ENCODE peak calls at places on chromosome 21, in five cellular contexts. J is heart left ventricle, R is fibroblast of lung, F is neural crest cell, V is endodermal cell. Y is an unnamed sample.

GRCh38 chr21:33367309-33367973 is 35.8 kb upstream of the IFNGR2 start:
- DNase-seq in J (no peak), R (no peak), F (no peak), V (peak), Y (no peak)

GRCh38 chr21:26736449-26736848 is 108.8 kb downstream of the ADAMTS1 start:
- DNase-seq in J (no peak), F (no peak), V (no peak), R (no peak), Y (no peak)

GRCh38 chr21:41671212-41671762 is 95.6 kb downstream of the RIPK4 start:
- DNase-seq in F (no peak), J (no peak), V (no peak), R (no peak), Y (no peak)

GRCh38 chr21:27017251-27017650 is 50.4 kb upstream of the ADAMTS5 start:
- DNase-seq in F (no peak), R (no peak), V (no peak), J (no peak), Y (no peak)

GRCh38 chr21:41611966-41612606 is 104.1 kb upstream of the TMPRSS2 start:
- DNase-seq in F (no peak), J (no peak), R (no peak), V (peak), Y (peak)

GRCh38 chr21:42234464-42235241 is 15.7 kb downstream of the ABCG1 start:
- DNase-seq in V (peak), R (peak), J (peak), F (peak), Y (peak)

GRCh38 chr21:20551939-20552338 is 446.3 kb upstream of the NCAM2 start:
- DNase-seq in F (no peak), R (no peak), V (no peak), J (no peak), Y (no peak)

GRCh38 chr21:42239556-42239955 is 20.6 kb downstream of the ABCG1 start:
- DNase-seq in F (no peak), J (no peak), R (no peak), V (no peak), Y (no peak)

GRCh38 chr21:33266784-33267135 is 593 bp downstream of the IL10RB start:
- DNase-seq in V (no peak), F (no peak), R (no peak), J (peak), Y (no peak)

GRCh38 chr21:31991356-31992331 is 118.8 kb downstream of the HUNK start:
- DNase-seq in R (no peak), J (no peak), F (no peak), V (peak), Y (no peak)

GRCh38 chr21:17931080-17931479 is 111.9 kb upstream of the C21orf91 start:
- DNase-seq in J (no peak), R (no peak), V (peak), F (no peak), Y (no peak)

GRCh38 chr21:32569261-32570230 is 15.8 kb downstream of the TCP10L start:
- DNase-seq in V (peak), J (peak), F (peak), R (peak), Y (peak)

GRCh38 chr21:17803536-17803935 is 15.6 kb downstream of the C21orf91 start:
- DNase-seq in J (no peak), R (no peak), F (no peak), V (no peak), Y (no peak)

GRCh38 chr21:41247561-41247968 is 69.0 kb upstream of the FAM3B start:
- DNase-seq in F (no peak), V (peak), J (no peak), R (peak), Y (peak)

GRCh38 chr21:14995695-14996490 is 68.9 kb downstream of the NRIP1 start:
- DNase-seq in F (no peak), V (no peak), R (peak), J (no peak), Y (peak)

GRCh38 chr21:41750532-41751151 is 16.2 kb downstream of the RIPK4 start:
- DNase-seq in R (no peak), V (no peak), J (no peak), F (no peak), Y (no peak)

GRCh38 chr21:31162827-31163226 is 124.6 kb upstream of the KRTAP19-8 start:
- DNase-seq in R (peak), V (no peak), F (no peak), J (no peak), Y (no peak)

GRCh38 chr21:31886896-31887595 is 14.2 kb downstream of the HUNK start:
- DNase-seq in V (peak), F (no peak), J (no peak), R (peak), Y (no peak)

GRCh38 chr21:26850116-26850643 is 5.0 kb upstream of the ADAMTS1 start:
- DNase-seq in F (no peak), V (no peak), J (no peak), R (peak), Y (no peak)

GRCh38 chr21:41786521-41786987 is 19.7 kb upstream of the RIPK4 start:
- DNase-seq in V (no peak), F (no peak), J (no peak), R (no peak), Y (peak)

GRCh38 chr21:42381347-42381984 is 14.4 kb downstream of the TMPRSS3 start:
- DNase-seq in J (no peak), F (no peak), V (peak), R (peak), Y (peak)

DNA sequence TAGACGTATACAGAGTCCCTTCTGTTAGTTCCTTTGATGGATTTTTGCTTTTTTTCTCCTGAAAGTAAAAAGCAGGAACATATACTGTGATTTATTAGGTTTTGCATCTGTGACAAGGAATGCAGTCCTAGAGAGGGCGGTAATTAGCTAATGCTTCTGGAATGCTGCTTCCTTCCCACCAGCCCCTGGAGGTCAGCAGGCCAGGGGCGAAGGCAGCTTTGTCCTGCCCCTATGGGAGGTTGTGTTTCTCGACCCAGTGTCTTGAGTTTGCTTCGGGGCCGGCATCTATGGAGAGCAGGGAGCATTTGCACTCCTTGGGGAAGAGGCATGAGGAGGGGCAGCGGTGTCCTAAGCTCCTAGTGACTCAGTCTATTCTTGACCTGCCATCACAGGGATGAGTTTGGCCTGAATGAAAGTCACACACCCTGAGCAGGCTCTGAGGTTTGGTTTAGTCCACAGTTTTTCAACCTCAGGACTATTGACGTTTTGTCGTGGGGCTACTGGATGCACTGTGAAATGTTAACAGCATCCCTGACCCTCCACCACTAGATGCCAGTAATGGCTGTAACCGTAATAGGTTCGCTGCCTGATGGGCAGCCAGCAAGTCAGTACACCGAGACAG is 85.0 kb upstream of the KCNJ15 start:
- DNase-seq in V (peak), R (peak), F (peak), J (no peak), Y (peak)
- TF ChIP-seq CTCF in V (peak), R (peak), F (peak), J (no peak), Y (no peak)

DNA sequence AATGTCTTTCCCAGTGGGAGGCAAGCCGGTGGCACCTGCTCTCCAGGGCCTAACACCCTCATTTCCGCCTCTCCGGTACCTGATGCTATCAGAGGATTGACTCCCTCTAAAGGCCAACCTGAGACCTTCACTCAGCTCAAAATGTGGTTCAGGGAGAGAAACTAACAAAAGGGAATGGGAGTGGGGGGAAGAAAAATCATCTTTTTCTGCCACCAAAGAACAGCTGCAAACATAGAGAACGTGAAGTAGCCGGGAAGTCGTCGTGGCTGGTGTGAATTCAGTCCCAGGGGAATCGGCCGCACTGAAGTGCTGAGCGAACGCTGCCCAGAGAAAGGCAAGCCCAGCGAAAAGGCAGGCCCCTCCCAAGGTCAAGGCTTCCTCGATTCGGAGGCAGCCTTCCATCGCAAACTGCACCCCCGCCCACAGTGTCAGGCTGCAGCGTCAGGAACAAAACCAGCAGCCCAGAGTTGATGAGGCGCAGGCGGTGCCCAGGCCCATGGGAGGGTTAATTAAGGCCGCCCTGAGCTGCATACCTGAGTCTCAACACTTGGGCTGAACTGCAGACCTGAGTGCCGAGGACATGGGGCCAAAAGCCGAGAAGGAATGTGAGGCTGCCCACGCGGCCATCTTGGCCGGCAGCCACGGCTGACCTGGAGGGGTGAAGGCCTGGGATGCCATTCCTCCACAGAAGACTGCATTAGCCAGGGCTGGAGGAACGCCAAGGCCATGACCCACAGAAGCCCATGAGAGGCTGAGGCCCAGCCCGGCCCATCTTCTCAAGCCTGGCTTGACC is 160.2 kb downstream of the PSMG1 start:
- DNase-seq in J (peak), F (no peak), V (peak), R (peak), Y (no peak)
- TF ChIP-seq CTCF in J (peak), F (peak), V (peak), R (peak), Y (no peak)

GRCh38 chr21:28334407-28334806 is 658.3 kb downstream of the LTN1 start:
- DNase-seq in R (no peak), J (no peak), V (no peak), F (no peak), Y (no peak)

GRCh38 chr21:28337319-28337718 is 655.4 kb downstream of the LTN1 start:
- DNase-seq in F (no peak), J (no peak), V (no peak), R (peak), Y (no peak)

GRCh38 chr21:28333455-28334108 is 659.1 kb downstream of the LTN1 start:
- DNase-seq in V (no peak), F (no peak), J (no peak), R (peak), Y (no peak)

GRCh38 chr21:28338906-28339305 is 653.8 kb downstream of the LTN1 start:
- DNase-seq in F (no peak), R (no peak), V (no peak), J (no peak), Y (no peak)

DNA sequence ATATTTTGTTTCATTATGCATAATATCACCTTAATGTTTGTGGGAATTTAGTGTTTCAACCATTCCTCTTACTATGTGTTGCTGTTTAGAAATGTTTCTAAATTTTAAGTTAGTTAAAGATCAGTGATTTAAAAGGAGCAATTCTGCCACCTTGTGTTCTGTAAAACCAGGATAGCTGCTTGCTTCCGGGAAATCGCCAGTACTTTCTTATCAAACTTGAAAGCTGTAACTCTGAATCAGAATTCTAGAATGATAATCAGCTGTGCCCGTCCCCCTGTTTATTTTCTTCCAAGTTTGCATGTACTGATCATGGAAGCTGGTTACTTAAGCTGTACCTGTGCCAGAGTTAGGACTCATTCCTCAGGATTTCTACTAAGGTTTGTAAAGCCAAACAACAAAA is 656.4 kb downstream of the LTN1 start:
- DNase-seq in F (no peak), J (no peak), V (peak), R (peak), Y (peak)
- TF ChIP-seq CTCF in F (peak), J (peak), V (peak), R (peak), Y (peak)

DNA sequence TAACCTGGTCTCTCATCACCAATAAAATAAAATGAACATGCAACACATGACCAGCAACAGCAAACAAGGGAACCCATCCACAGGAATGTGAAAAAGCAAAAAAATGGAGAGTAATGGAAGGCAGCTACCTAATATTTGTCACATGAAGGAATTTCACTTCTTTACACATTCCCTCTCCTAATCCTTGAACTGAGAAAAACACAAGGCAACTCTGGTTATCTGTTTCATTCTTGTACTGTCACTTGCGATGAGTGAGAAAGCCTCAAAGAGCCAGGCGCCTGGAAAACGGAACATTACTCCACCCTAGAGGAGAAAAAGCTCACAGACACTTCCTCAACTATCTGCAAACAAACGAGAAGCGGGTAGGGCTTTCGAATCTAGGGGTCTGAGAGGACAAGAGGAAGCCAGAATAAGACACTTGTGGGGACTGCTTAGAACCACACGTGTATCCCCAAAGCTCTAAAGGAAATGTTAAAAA is 13.8 kb downstream of the HSF2BP start:
- DNase-seq in F (peak), R (peak), J (no peak), V (peak), Y (peak)
- TF ChIP-seq CTCF in F (peak), R (peak), J (peak), V (peak), Y (no peak)

GRCh38 chr21:34984356-34984755 is 64.7 kb downstream of the RUNX1 start:
- DNase-seq in F (no peak), J (no peak), V (no peak), R (no peak), Y (no peak)

GRCh38 chr21:34988139-34988538 is 61.0 kb downstream of the RUNX1 start:
- DNase-seq in F (no peak), R (no peak), V (no peak), J (no peak), Y (no peak)

GRCh38 chr21:34987673-34988072 is 61.4 kb downstream of the RUNX1 start:
- DNase-seq in R (no peak), F (no peak), J (no peak), V (no peak), Y (no peak)

GRCh38 chr21:34988625-34989024 is 60.5 kb downstream of the RUNX1 start:
- DNase-seq in F (no peak), J (no peak), R (no peak), V (no peak), Y (no peak)

DNA sequence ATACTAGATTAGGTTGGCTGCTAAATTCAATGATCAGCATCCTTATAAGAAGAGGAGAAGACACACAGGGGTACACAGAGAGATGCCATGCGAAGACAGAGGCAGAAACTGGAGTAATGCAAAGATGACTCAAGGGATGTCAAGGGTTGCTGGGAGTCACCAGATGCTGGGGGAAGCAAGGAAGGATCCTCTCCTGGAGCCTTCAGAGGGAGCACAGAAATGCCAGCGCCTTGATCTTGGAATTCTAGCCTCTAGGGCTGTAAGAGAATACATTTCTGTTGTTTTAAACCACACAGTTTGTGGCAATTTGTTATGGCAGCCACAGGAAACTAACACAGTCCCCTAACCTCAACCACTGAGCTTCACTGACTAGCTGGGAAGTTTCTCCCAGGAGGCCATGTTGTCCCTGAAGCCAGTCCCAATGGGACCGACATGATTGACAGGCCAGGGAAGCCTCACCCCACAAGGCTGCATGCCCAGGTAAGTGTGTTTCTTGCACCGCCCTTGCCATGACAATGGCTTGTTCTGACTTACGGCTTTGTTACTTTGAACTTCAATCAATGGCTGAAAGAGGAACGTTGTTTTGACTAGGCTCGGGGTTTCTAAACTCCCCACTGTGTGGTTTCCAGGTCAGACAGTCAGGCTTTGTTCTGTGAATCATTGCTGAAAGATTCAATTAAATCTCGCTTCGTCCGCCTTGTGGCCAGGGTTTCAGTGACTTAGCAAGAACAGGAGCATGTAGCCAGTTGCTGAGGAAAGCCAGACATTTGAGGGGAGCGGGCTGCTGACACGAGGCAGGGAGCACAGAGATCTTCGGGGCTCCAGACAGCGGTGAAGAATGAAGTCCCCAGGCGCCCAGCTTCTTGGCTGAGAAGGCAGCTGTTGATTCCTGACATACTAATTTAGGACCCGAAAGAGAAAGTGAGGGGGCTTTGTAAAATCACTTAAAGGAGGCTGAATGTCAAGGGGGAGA is 62.3 kb downstream of the RUNX1 start:
- DNase-seq in J (no peak), V (peak), R (peak), F (no peak), Y (peak)
- TF ChIP-seq CTCF in J (no peak), V (peak), R (no peak), F (no peak), Y (no peak)

GRCh38 chr21:43864806-43865470 is at the start of gene AGPAT3:
- DNase-seq in J (peak), R (no peak), V (no peak), F (no peak), Y (no peak)

GRCh38 chr21:43866233-43866632 is 1.2 kb downstream of the AGPAT3 start:
- DNase-seq in J (no peak), R (peak), F (no peak), V (peak), Y (no peak)

GRCh38 chr21:43866659-43867331 is 1.8 kb downstream of the AGPAT3 start:
- DNase-seq in R (no peak), V (no peak), F (no peak), J (no peak), Y (peak)

GRCh38 chr21:43865471-43866181 is 603 bp downstream of the AGPAT3 start:
- DNase-seq in R (peak), F (no peak), J (peak), V (no peak), Y (peak)

GRCh38 chr21:43864313-43864805 is 664 bp upstream of the AGPAT3 start:
- DNase-seq in R (peak), V (peak), J (peak), F (peak), Y (peak)
- TF ChIP-seq CTCF in R (no peak), V (no peak), J (no peak), F (no peak), Y (no peak)

GRCh38 chr21:45443595-45444181 is 38.7 kb downstream of the COL18A1 start:
- DNase-seq in J (peak), R (no peak), V (no peak), F (no peak), Y (no peak)
- TF ChIP-seq CTCF in J (no peak), R (no peak), V (no peak), F (no peak), Y (no peak)

GRCh38 chr21:36355868-36356267 is 29.3 kb upstream of the CHAF1B start:
- DNase-seq in J (no peak), F (no peak), R (no peak), V (no peak), Y (no peak)
- TF ChIP-seq CTCF in J (no peak), F (no peak), R (no peak), V (no peak), Y (no peak)

DNA sequence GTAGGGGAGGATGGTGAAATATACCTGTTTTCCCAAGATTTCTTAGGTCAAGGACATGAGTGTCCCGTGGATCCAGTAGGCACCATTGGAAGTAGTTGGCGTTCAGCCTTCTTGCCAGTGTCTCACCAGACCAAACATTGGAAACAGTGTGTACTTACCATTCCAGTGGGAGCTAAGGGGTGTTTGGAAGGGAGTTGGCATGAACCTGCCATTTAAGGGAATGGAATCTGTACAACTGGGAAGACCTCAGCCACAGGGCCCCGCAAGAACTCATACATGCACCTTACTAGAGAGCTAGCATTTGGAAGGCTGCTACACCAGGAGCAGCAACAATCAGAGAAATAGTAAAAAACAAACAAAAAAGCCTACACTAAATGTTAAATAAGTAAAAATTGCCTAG is 12.7 kb downstream of the ATP5PF start:
- DNase-seq in V (no peak), J (no peak), R (no peak), F (no peak), Y (no peak)
- TF ChIP-seq CTCF in V (no peak), J (no peak), R (no peak), F (no peak), Y (no peak)

GRCh38 chr21:35053356-35054096 is 4.4 kb upstream of the RUNX1 start:
- DNase-seq in V (peak), J (no peak), F (peak), R (no peak), Y (no peak)
- TF ChIP-seq CTCF in V (peak), J (no peak), F (no peak), R (no peak), Y (no peak)

Y was measured in Calu3.